ENCODE peak calls at places on chromosomes 16 and 17, in five cellular contexts. One of them, this sample, is unnamed.

GRCh38 chr17:8117367-8117979 is 841 bp downstream of the ALOXE3 start:
- DNase-seq in BJ: no peak
- DNase-seq in thoracic aorta: no peak
- DNase-seq in kidney tubule cell: peak
- DNase-seq in lower leg skin: no peak
- DNase-seq in this sample: no peak

GRCh38 chr16:2425825-2426430 is 3.3 kb upstream of the CCNF start:
- DNase-seq in BJ: no peak
- DNase-seq in thoracic aorta: no peak
- DNase-seq in kidney tubule cell: no peak
- DNase-seq in lower leg skin: no peak
- DNase-seq in this sample: no peak

GRCh38 chr16:4529085-4530060 is 9.2 kb downstream of the CDIP1 start:
- DNase-seq in BJ: no peak
- DNase-seq in thoracic aorta: no peak
- DNase-seq in kidney tubule cell: peak
- DNase-seq in lower leg skin: no peak
- DNase-seq in this sample: peak

GRCh38 chr16:90077757-90078593 is 844 bp upstream of the PRDM7 start:
- DNase-seq in BJ: peak
- DNase-seq in thoracic aorta: no peak
- DNase-seq in kidney tubule cell: peak
- DNase-seq in lower leg skin: peak
- DNase-seq in this sample: no peak

GRCh38 chr17:43021739-43022512 is at the start of gene VAT1:
- DNase-seq in BJ: no peak
- DNase-seq in thoracic aorta: no peak
- DNase-seq in kidney tubule cell: peak
- DNase-seq in lower leg skin: peak
- DNase-seq in this sample: peak

GRCh38 chr17:67111327-67111726 is 67.0 kb downstream of the CACNG1 start:
- DNase-seq in BJ: no peak
- DNase-seq in thoracic aorta: no peak
- DNase-seq in kidney tubule cell: no peak
- DNase-seq in lower leg skin: no peak
- DNase-seq in this sample: no peak

GRCh38 chr17:41547921-41548843 is 20.1 kb upstream of the KRT19 start:
- DNase-seq in BJ: peak
- DNase-seq in thoracic aorta: peak
- DNase-seq in kidney tubule cell: peak
- DNase-seq in lower leg skin: peak
- DNase-seq in this sample: peak

GRCh38 chr16:84423416-84423837 is 55.1 kb downstream of the ATP2C2 start:
- DNase-seq in BJ: no peak
- DNase-seq in thoracic aorta: no peak
- DNase-seq in kidney tubule cell: peak
- DNase-seq in lower leg skin: no peak
- DNase-seq in this sample: no peak

GRCh38 chr16:82405696-82406095 is 221.1 kb upstream of the CDH13 start:
- DNase-seq in BJ: no peak
- DNase-seq in thoracic aorta: no peak
- DNase-seq in kidney tubule cell: no peak
- DNase-seq in lower leg skin: no peak
- DNase-seq in this sample: no peak

GRCh38 chr17:62163847-62164246 is 98.8 kb upstream of the MED13 start:
- DNase-seq in BJ: no peak
- DNase-seq in thoracic aorta: no peak
- DNase-seq in kidney tubule cell: no peak
- DNase-seq in lower leg skin: peak
- DNase-seq in this sample: no peak

GRCh38 chr17:17635126-17635525 is 43.6 kb upstream of the PEMT start:
- DNase-seq in BJ: no peak
- DNase-seq in thoracic aorta: no peak
- DNase-seq in kidney tubule cell: no peak
- DNase-seq in lower leg skin: peak
- DNase-seq in this sample: no peak

GRCh38 chr17:59737324-59737723 is 29.9 kb downstream of the VMP1 start:
- DNase-seq in BJ: no peak
- DNase-seq in thoracic aorta: no peak
- DNase-seq in kidney tubule cell: no peak
- DNase-seq in lower leg skin: no peak
- DNase-seq in this sample: no peak